ENCODE peak calls at places on chromosomes 2 and 18, in ten cellular contexts. Z is left ventricle myocardium inferior, B is AG04449, L is T-cell, S is hepatic stellate cell, P is left ventricle myocardium superior, G is ELR, X is C1 segment of cervical spinal cord, A is H9, E is sciatic nerve. C is an unnamed sample.

GRCh38 chr2:142290931-142291330 is 160.1 kb upstream of the LRP1B start:
- DNase-seq in X (no peak), E (no peak), S (no peak), B (no peak), P (no peak), Z (no peak), L (no peak), G (no peak), A (no peak), C (no peak)

GRCh38 chr2:223943561-223944008 is 1.6 kb downstream of the WDFY1 start:
- DNase-seq in G (peak), B (no peak), A (no peak), P (no peak), X (no peak), Z (no peak), E (no peak), L (no peak), S (peak), C (peak)

GRCh38 chr18:8979258-8979988 is 123.1 kb upstream of the NDUFV2 start:
- DNase-seq in P (no peak), L (no peak), Z (no peak), S (no peak), A (no peak), E (no peak), G (no peak), X (no peak), B (no peak), C (no peak)

GRCh38 chr2:146278881-146279280 is 1565.9 kb upstream of the ACVR2A start:
- DNase-seq in G (no peak), S (no peak), A (no peak), Z (no peak), X (no peak), E (no peak), P (no peak), L (no peak), B (no peak), C (no peak)

GRCh38 chr2:121888189-121888557 is 132.7 kb downstream of the TSN start:
- DNase-seq in Z (no peak), L (no peak), X (no peak), G (peak), S (no peak), E (no peak), B (no peak), P (no peak), A (peak), C (no peak)

GRCh38 chr2:74238879-74239278 is 40.5 kb downstream of the MTHFD2 start:
- DNase-seq in G (peak), P (no peak), A (no peak), L (no peak), E (no peak), S (no peak), Z (no peak), B (no peak), X (no peak), C (no peak)

GRCh38 chr2:60251247-60251646 is 302.2 kb downstream of the BCL11A start:
- DNase-seq in A (no peak), B (no peak), L (no peak), Z (no peak), G (no peak), E (no peak), P (no peak), X (no peak), S (no peak), C (no peak)

GRCh38 chr2:36507408-36507812 is 90.6 kb downstream of the FEZ2 start:
- DNase-seq in G (peak), L (no peak), E (no peak), Z (no peak), A (peak), P (no peak), X (no peak), B (no peak), S (peak), C (no peak)

GRCh38 chr18:50151876-50152275 is 43.1 kb downstream of the MYO5B start:
- DNase-seq in E (no peak), X (no peak), Z (no peak), S (no peak), P (no peak), L (no peak), G (peak), A (no peak), B (no peak), C (no peak)

GRCh38 chr2:151999058-151999457 is 99.8 kb downstream of the CACNB4 start:
- DNase-seq in Z (peak), P (peak), L (peak), S (peak), G (peak), A (peak), X (peak), E (peak), B (no peak), C (peak)

GRCh38 chr2:225457462-225457861 is 58.0 kb downstream of the NYAP2 start:
- DNase-seq in S (no peak), Z (no peak), E (no peak), B (no peak), L (no peak), P (no peak), X (no peak), A (no peak), G (no peak), C (no peak)

GRCh38 chr2:96241901-96242611 is 23.7 kb downstream of the TMEM127 start:
- DNase-seq in A (no peak), G (peak), P (no peak), Z (peak), B (peak), X (peak), L (peak), E (no peak), S (no peak), C (no peak)

C was measured in heart right ventricle.